ENCODE peak calls at places on chromosomes 5 and 9, in four cellular contexts. One of them, this sample, is unnamed.

GRCh38 chr5:117872798-117873368 is 1115.5 kb downstream of the DTWD2 start:
- DNase-seq in GM06990: no peak
- DNase-seq in SK-MEL-5: no peak
- DNase-seq in NCI-H187 treated with DMSO at 0.1 percent for 48 hours: no peak
- DNase-seq in this sample: no peak

GRCh38 chr9:76026796-76027195 is 136.3 kb downstream of the PCSK5 start:
- DNase-seq in GM06990: no peak
- DNase-seq in SK-MEL-5: no peak
- DNase-seq in NCI-H187 treated with DMSO at 0.1 percent for 48 hours: no peak
- DNase-seq in this sample: no peak

GRCh38 chr9:69627301-69627700 is 44.9 kb downstream of the APBA1 start:
- DNase-seq in GM06990: no peak
- DNase-seq in SK-MEL-5: no peak
- DNase-seq in NCI-H187 treated with DMSO at 0.1 percent for 48 hours: no peak
- DNase-seq in this sample: no peak

GRCh38 chr9:129177791-129178578 is at the start of gene IER5L:
- DNase-seq in GM06990: peak
- DNase-seq in SK-MEL-5: peak
- DNase-seq in NCI-H187 treated with DMSO at 0.1 percent for 48 hours: peak
- DNase-seq in this sample: peak

GRCh38 chr5:161105563-161105962 is 253.6 kb upstream of the ATP10B start:
- DNase-seq in GM06990: no peak
- DNase-seq in SK-MEL-5: peak
- DNase-seq in NCI-H187 treated with DMSO at 0.1 percent for 48 hours: no peak
- DNase-seq in this sample: no peak

GRCh38 chr9:111902396-111903147 is 6.0 kb downstream of the UGCG start:
- DNase-seq in GM06990: no peak
- DNase-seq in SK-MEL-5: no peak
- DNase-seq in NCI-H187 treated with DMSO at 0.1 percent for 48 hours: no peak
- DNase-seq in this sample: no peak

GRCh38 chr5:90020575-90021535 is 388.7 kb downstream of the CETN3 start:
- DNase-seq in GM06990: peak
- DNase-seq in SK-MEL-5: peak
- DNase-seq in NCI-H187 treated with DMSO at 0.1 percent for 48 hours: no peak
- DNase-seq in this sample: peak

GRCh38 chr5:19531374-19531952 is 456.5 kb downstream of the CDH18 start:
- DNase-seq in GM06990: no peak
- DNase-seq in SK-MEL-5: no peak
- DNase-seq in NCI-H187 treated with DMSO at 0.1 percent for 48 hours: no peak
- DNase-seq in this sample: no peak

GRCh38 chr9:123562844-123563346 is 206.9 kb downstream of the CRB2 start:
- DNase-seq in GM06990: peak
- DNase-seq in SK-MEL-5: peak
- DNase-seq in NCI-H187 treated with DMSO at 0.1 percent for 48 hours: no peak
- DNase-seq in this sample: peak

GRCh38 chr5:180160822-180161221 is 48.2 kb downstream of the RASGEF1C start:
- DNase-seq in GM06990: no peak
- DNase-seq in SK-MEL-5: no peak
- DNase-seq in NCI-H187 treated with DMSO at 0.1 percent for 48 hours: no peak
- DNase-seq in this sample: no peak

GRCh38 chr5:140018096-140018481 is 25.0 kb downstream of the NRG2 start:
- DNase-seq in GM06990: no peak
- DNase-seq in SK-MEL-5: no peak
- DNase-seq in NCI-H187 treated with DMSO at 0.1 percent for 48 hours: no peak
- DNase-seq in this sample: no peak

GRCh38 chr5:9513825-9514224 is 32.0 kb downstream of the SEMA5A start:
- DNase-seq in GM06990: no peak
- DNase-seq in SK-MEL-5: peak
- DNase-seq in NCI-H187 treated with DMSO at 0.1 percent for 48 hours: no peak
- DNase-seq in this sample: no peak

GRCh38 chr5:56523779-56524178 is 290.6 kb upstream of the ANKRD55 start:
- DNase-seq in GM06990: no peak
- DNase-seq in SK-MEL-5: no peak
- DNase-seq in NCI-H187 treated with DMSO at 0.1 percent for 48 hours: no peak
- DNase-seq in this sample: no peak

GRCh38 chr9:36037580-36038169 is 962 bp downstream of the RECK start:
- DNase-seq in GM06990: no peak
- DNase-seq in SK-MEL-5: peak
- DNase-seq in NCI-H187 treated with DMSO at 0.1 percent for 48 hours: no peak
- DNase-seq in this sample: no peak

GRCh38 chr5:157370967-157371366 is 89.0 kb upstream of the NIPAL4 start:
- DNase-seq in GM06990: no peak
- DNase-seq in SK-MEL-5: no peak
- DNase-seq in NCI-H187 treated with DMSO at 0.1 percent for 48 hours: no peak
- DNase-seq in this sample: no peak

GRCh38 chr5:150589791-150590601 is 50.5 kb upstream of the SYNPO start:
- DNase-seq in GM06990: no peak
- DNase-seq in SK-MEL-5: no peak
- DNase-seq in NCI-H187 treated with DMSO at 0.1 percent for 48 hours: no peak
- DNase-seq in this sample: peak

GRCh38 chr5:89281211-89281610 is 398.2 kb upstream of the MEF2C start:
- DNase-seq in GM06990: no peak
- DNase-seq in SK-MEL-5: no peak
- DNase-seq in NCI-H187 treated with DMSO at 0.1 percent for 48 hours: no peak
- DNase-seq in this sample: no peak

GRCh38 chr5:1378866-1379659 is 34.2 kb upstream of the CLPTM1L start:
- DNase-seq in GM06990: no peak
- DNase-seq in SK-MEL-5: no peak
- DNase-seq in NCI-H187 treated with DMSO at 0.1 percent for 48 hours: no peak
- DNase-seq in this sample: no peak

GRCh38 chr5:6359941-6360683 is 18.2 kb downstream of the MED10 start:
- DNase-seq in GM06990: no peak
- DNase-seq in SK-MEL-5: no peak
- DNase-seq in NCI-H187 treated with DMSO at 0.1 percent for 48 hours: no peak
- DNase-seq in this sample: no peak

GRCh38 chr9:25964239-25964638 is 286.0 kb upstream of the TUSC1 start:
- DNase-seq in GM06990: no peak
- DNase-seq in SK-MEL-5: no peak
- DNase-seq in NCI-H187 treated with DMSO at 0.1 percent for 48 hours: no peak
- DNase-seq in this sample: peak

GRCh38 chr5:143758750-143759149 is 53.2 kb upstream of the HMHB1 start:
- DNase-seq in GM06990: peak
- DNase-seq in SK-MEL-5: no peak
- DNase-seq in NCI-H187 treated with DMSO at 0.1 percent for 48 hours: no peak
- DNase-seq in this sample: no peak

GRCh38 chr5:36688722-36689121 is 82.3 kb downstream of the SLC1A3 start:
- DNase-seq in GM06990: no peak
- DNase-seq in SK-MEL-5: peak
- DNase-seq in NCI-H187 treated with DMSO at 0.1 percent for 48 hours: no peak
- DNase-seq in this sample: peak

This sample was measured in OCI-M1.